ENCODE peak calls at places on chromosomes 12 and 14, in six cellular contexts. V is H1, Z is uterus, H is prostate gland, W is esophagus muscularis mucosa, D is right lobe of liver. Q is an unnamed sample.

GRCh38 chr14:62921466-62921865 is 123.8 kb downstream of the KCNH5 start:
- DNase-seq in W (no peak), H (no peak), D (no peak), Z (no peak), V (no peak), Q (no peak)

GRCh38 chr14:31326111-31326510 is 94.2 kb downstream of the HEATR5A start:
- DNase-seq in D (no peak), Z (no peak), H (no peak), V (no peak), W (no peak), Q (no peak)

GRCh38 chr12:10121278-10121677 is 8.7 kb downstream of the CLEC7A start:
- DNase-seq in H (no peak), W (no peak), V (no peak), Z (no peak), D (no peak), Q (no peak)

GRCh38 chr12:104877107-104877705 is 80.9 kb downstream of the SLC41A2 start:
- DNase-seq in V (no peak), Z (peak; percentile 47), H (peak; percentile 19), W (no peak), D (no peak), Q (no peak)

GRCh38 chr12:64610660-64611429 is 550 bp downstream of the RASSF3 start:
- DNase-seq in W (no peak), H (peak; percentile 14), D (peak; percentile 78), V (peak; percentile 79), Z (peak; percentile 52), Q (no peak)

GRCh38 chr12:6116481-6117021 is 7.9 kb downstream of the VWF start:
- DNase-seq in H (no peak), V (no peak), Z (peak; percentile 64), W (no peak), D (no peak), Q (no peak)

GRCh38 chr12:116303929-116304328 is 26.4 kb upstream of the MED13L start:
- DNase-seq in Z (peak; percentile 58), D (no peak), W (no peak), V (no peak), H (no peak), Q (no peak)

GRCh38 chr12:91180577-91180976 is 2.0 kb downstream of the DCN start:
- DNase-seq in D (no peak), W (no peak), H (no peak), V (no peak), Z (no peak), Q (no peak)

GRCh38 chr12:11765817-11766794 is 116.6 kb downstream of the ETV6 start:
- DNase-seq in H (no peak), W (no peak), Z (peak; percentile 47), D (no peak), V (no peak), Q (no peak)

GRCh38 chr12:88432536-88433462 is 147.5 kb downstream of the KITLG start:
- DNase-seq in H (no peak), W (no peak), Z (peak; percentile 51), V (no peak), D (no peak), Q (no peak)

GRCh38 chr14:52729925-52730707 is at the start of gene STYX:
- DNase-seq in H (peak; percentile 99), D (peak; percentile 100), V (peak; percentile 94), Z (peak; percentile 98), W (peak; percentile 99), Q (peak; percentile 98)
- TF ChIP-seq POLR2A in H (peak; percentile 96), D (peak; percentile 94), V (peak; percentile 91), Z (peak; percentile 86), W (no peak), Q (peak; percentile 52)

GRCh38 chr14:93965287-93965821 is 11.0 kb downstream of the ASB2 start:
- DNase-seq in D (no peak), H (no peak), V (no peak), Z (no peak), W (no peak), Q (no peak)

GRCh38 chr14:93963692-93964091 is 12.7 kb downstream of the ASB2 start:
- DNase-seq in W (no peak), H (no peak), D (no peak), V (no peak), Z (no peak), Q (no peak)

GRCh38 chr14:93962701-93963601 is 13.4 kb downstream of the ASB2 start:
- DNase-seq in H (no peak), V (no peak), D (no peak), Z (no peak), W (no peak), Q (no peak)

GRCh38 chr14:93964820-93965286 is 11.5 kb downstream of the ASB2 start:
- DNase-seq in D (no peak), V (no peak), Z (no peak), H (no peak), W (no peak), Q (no peak)

DNA sequence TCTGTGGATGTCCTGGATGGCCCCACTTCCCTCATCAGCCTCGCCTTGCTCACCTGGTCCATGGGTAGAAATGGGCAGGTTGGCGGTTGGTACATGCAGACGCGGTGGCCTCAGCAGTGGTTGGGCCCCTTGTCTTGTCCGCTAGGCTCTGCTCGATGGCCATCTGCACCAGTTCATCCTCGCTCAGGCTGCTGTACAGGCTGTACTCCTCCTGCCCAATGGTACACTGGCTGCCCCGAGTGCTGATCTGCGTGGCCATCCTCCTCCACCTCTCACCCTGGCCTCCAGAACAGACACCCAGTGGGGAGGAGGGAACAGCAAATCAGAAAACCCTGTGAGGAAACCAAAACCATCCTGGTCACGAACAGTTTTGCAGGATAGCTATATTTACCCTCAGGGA is 12.1 kb downstream of the ASB2 start:
- DNase-seq in H (no peak), Z (no peak), W (no peak), D (no peak), V (no peak), Q (no peak)
- H3K27ac ChIP-seq in H (no peak overlapping the region), Z (no peak overlapping the region), W (peak overlapping the region; percentile 92), D (no peak overlapping the region), V (no peak overlapping the region), Q (no peak overlapping the region)

DNA sequence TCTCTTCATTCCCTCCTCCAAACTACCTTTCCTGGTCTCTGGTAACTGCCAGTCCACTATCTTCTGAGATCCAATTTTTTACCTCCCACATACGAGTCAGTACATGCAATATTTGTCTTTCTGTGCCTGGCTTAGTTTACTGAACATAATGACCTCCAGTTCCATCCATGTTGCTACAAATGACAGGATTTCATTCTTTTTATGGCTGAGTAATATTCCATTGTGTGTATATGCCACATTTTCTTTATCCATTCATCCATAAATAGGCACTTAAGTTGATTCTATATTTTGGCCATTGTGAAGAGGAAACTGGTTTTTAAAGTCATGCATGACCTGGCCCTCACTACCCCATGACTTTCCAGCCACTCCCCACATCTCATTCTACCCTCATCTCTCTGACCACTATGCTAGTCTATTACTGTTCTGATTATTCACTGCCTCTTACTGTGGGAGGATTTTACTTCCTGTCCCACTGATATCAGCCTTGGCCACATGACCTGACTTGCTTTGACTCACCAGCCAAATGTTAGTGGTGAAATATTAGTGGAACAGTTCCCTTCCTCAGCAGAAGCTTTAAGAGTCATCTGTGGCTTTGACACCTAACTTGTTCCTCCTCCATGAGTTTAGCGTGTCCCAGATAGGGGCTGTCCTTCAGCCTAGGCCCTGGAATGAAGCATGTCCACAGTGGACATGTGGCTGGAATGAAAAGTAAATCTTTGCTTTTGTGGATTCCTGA is 52.2 kb downstream of the GOLGA5 start:
- DNase-seq in Z (no peak), W (no peak), H (no peak), V (no peak), D (no peak), Q (no peak)
- TF ChIP-seq POLR2A in Z (no peak), W (no peak), H (peak; percentile 14), V (no peak), D (no peak), Q (no peak)

GRCh38 chr12:118046430-118046829 is 14.5 kb downstream of the WSB2 start:
- DNase-seq in V (no peak), D (no peak), Z (no peak), W (no peak), H (no peak), Q (no peak)

GRCh38 chr12:118052324-118053070 is 8.5 kb downstream of the WSB2 start:
- DNase-seq in W (no peak), Z (peak; percentile 60), H (peak; percentile 76), V (no peak), D (peak; percentile 86), Q (peak; percentile 85)

GRCh38 chr12:118055144-118055557 is 5.8 kb downstream of the WSB2 start:
- DNase-seq in D (no peak), Z (peak; percentile 23), V (peak; percentile 79), W (no peak), H (no peak), Q (no peak)

GRCh38 chr12:118053071-118053985 is 7.7 kb downstream of the WSB2 start:
- DNase-seq in V (no peak), D (no peak), W (no peak), H (no peak), Z (no peak), Q (no peak)

GRCh38 chr12:118050972-118051910 is 9.7 kb downstream of the WSB2 start:
- DNase-seq in Z (no peak), W (no peak), V (no peak), H (no peak), D (no peak), Q (no peak)
- H3K27ac ChIP-seq in Z (no peak overlapping the region), W (no peak overlapping the region), V (no peak overlapping the region), H (peak overlapping the region; percentile 49), D (peak overlapping the region; percentile 76), Q (no peak overlapping the region)

GRCh38 chr12:121355818-121356217 is 3.6 kb upstream of the ANAPC5 start:
- DNase-seq in Z (no peak), W (no peak), V (no peak), D (no peak), H (no peak), Q (no peak)

GRCh38 chr12:121357331-121357730 is 5.1 kb upstream of the ANAPC5 start:
- DNase-seq in Z (no peak), H (no peak), D (no peak), W (no peak), V (no peak), Q (no peak)

GRCh38 chr12:121346747-121347146 is 5.5 kb downstream of the ANAPC5 start:
- DNase-seq in W (no peak), D (no peak), H (no peak), Z (no peak), V (no peak), Q (no peak)

GRCh38 chr12:121356657-121357056 is 4.4 kb upstream of the ANAPC5 start:
- DNase-seq in W (no peak), Z (no peak), D (no peak), V (no peak), H (no peak), Q (no peak)

DNA sequence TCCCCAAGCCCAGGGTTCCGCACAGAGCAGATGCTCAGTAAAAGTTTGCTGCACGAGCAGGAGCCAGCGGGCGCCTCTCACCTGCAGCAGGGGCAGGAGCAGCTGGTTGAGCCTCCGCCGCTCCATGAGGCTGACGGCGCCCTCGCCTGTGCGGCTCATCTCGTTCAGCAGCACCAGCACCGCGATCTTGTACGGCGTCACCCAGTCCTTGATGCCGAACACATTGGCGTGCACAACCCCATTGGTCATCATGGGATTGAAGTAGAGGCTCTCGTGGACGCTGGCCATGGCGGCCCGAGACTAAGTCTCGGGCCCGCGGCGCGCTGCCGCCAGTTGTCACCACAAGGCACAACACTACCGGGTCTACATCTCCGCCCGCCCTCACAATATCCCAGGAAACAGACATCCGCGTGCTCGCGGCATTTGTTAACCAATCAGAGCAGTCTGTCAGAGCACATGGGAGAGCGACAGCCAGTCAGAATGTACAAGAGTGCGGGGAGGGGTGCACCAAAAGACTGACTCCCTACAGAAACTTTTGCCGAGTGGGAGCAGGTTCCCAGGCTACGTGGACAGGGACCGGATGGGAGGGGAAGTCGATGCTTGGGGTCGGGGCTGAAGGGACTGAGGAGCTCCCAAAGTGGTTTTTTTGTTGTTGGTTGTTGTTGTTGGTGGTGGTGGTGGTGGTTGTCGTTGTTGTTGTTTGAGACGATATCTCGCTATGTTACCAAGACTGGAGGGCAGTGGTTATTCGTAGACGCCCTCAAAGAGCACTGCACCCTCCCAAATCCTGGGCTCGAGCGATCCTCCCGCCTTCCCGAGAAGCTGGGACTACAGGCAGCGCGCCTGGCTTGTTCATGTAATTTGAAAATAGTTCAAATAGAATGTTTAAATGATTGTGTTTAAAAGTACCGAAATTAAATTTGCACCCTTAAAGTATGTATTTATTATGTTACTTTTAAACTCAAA is at the start of gene ANAPC5:
- DNase-seq in H (peak; percentile 96), Z (peak; percentile 94), D (peak; percentile 96), V (peak; percentile 86), W (peak; percentile 99), Q (peak; percentile 97)
- TF ChIP-seq POLR2A in H (peak; percentile 77), Z (peak; percentile 71), D (peak; percentile 92), V (peak; percentile 53), W (peak; percentile 9), Q (peak; percentile 37)